ENCODE peak calls at places on chromosomes 11 and 22, in seven cellular contexts. N is fibroblast of lung; F is gastrocnemius medialis; V is aorta; L is body of pancreas; H is spleen; E is naive thymus-derived CD4-positive, alpha-beta T cell. J is an unnamed sample. For H3K4me1, the result is how much of the 10 kb centered on the place peaks cover.

GRCh38 chr22:36730176-36730858 is 26.8 kb upstream of the CACNG2 start:
- DNase-seq in N (no peak), F (no peak), V (no peak), L (no peak), H (no peak), E (no peak), J (no peak)

GRCh38 chr22:47558828-47559700 is 796.6 kb downstream of the TBC1D22A start:
- DNase-seq in N (no peak), F (no peak), V (no peak), L (no peak), H (no peak), E (no peak), J (no peak)

GRCh38 chr22:30614879-30615278 is 7.9 kb downstream of the TCN2 start:
- DNase-seq in N (no peak), F (no peak), V (no peak), L (no peak), H (no peak), E (no peak), J (no peak)

GRCh38 chr22:33666661-33667619 is 253.3 kb downstream of the LARGE1 start:
- DNase-seq in N (no peak), F (no peak), V (no peak), L (no peak), H (no peak), E (no peak), J (no peak)

GRCh38 chr22:35434061-35434750 is 34.3 kb downstream of the MCM5 start:
- DNase-seq in N (peak), F (no peak), V (no peak), L (no peak), H (no peak), E (no peak), J (no peak)

GRCh38 chr11:113174862-113175261 is 139.5 kb upstream of the TTC12 start:
- DNase-seq in N (no peak), F (no peak), V (no peak), L (no peak), H (no peak), E (no peak), J (no peak)

GRCh38 chr11:74493816-74494630 is 499 bp upstream of the LIPT2 start:
- DNase-seq in N (no peak), F (no peak), V (no peak), L (no peak), H (no peak), E (no peak), J (no peak)

GRCh38 chr11:32381149-32381548 is 54.2 kb downstream of the WT1 start:
- DNase-seq in N (no peak), F (no peak), V (no peak), L (no peak), H (no peak), E (no peak), J (no peak)

GRCh38 chr11:134478176-134478575 is 66.1 kb upstream of the B3GAT1 start:
- DNase-seq in N (no peak), F (no peak), V (no peak), L (no peak), H (no peak), E (no peak), J (no peak)

GRCh38 chr11:120090411-120090810 is 47.5 kb downstream of the TRIM29 start:
- DNase-seq in N (no peak), F (no peak), V (no peak), L (no peak), H (no peak), E (no peak), J (no peak)

GRCh38 chr22:44733426-44734106 is 18.8 kb upstream of the ARHGAP8 start:
- DNase-seq in N (no peak), F (no peak), V (no peak), L (no peak), H (no peak), E (no peak), J (no peak)

GRCh38 chr11:66467756-66468155 is 1.1 kb downstream of the PELI3 start:
- DNase-seq in N (no peak), F (no peak), V (peak), L (no peak), H (peak), E (no peak), J (no peak)

GRCh38 chr22:44454113-44454769 is 43.8 kb downstream of the RTL6 start:
- DNase-seq in N (no peak), F (no peak), V (no peak), L (peak), H (peak), E (no peak), J (no peak)

GRCh38 chr11:26227311-26227710 is 104.6 kb upstream of the ANO3 start:
- DNase-seq in N (peak), F (no peak), V (no peak), L (no peak), H (no peak), E (no peak), J (no peak)

GRCh38 chr22:27252282-27253049 is 549.1 kb downstream of the MN1 start:
- DNase-seq in N (peak), F (peak), V (no peak), L (no peak), H (no peak), E (no peak), J (no peak)

GRCh38 chr11:110518809-110519514 is 89.2 kb downstream of the FDX1 start:
- DNase-seq in N (peak), F (no peak), V (no peak), L (no peak), H (no peak), E (no peak), J (no peak)

GRCh38 chr11:30478923-30479322 is 107.2 kb downstream of the MPPED2 start:
- DNase-seq in N (no peak), F (no peak), V (peak), L (no peak), H (no peak), E (no peak), J (no peak)

GRCh38 chr11:121914508-121914907 is 201.5 kb downstream of the BLID start:
- DNase-seq in N (peak), F (no peak), V (no peak), L (no peak), H (no peak), E (no peak), J (no peak)

GRCh38 chr11:9232482-9232881 is 32.7 kb downstream of the DENND5A start:
- DNase-seq in N (no peak), F (no peak), V (no peak), L (no peak), H (no peak), E (no peak), J (no peak)

GRCh38 chr22:35900483-35901168 is 128.0 kb downstream of the RBFOX2 start:
- DNase-seq in N (peak), F (no peak), V (no peak), L (no peak), H (no peak), E (no peak), J (no peak)

GRCh38 chr22:31241936-31242335 is 29.8 kb downstream of the LIMK2 start:
- DNase-seq in N (peak), F (no peak), V (no peak), L (no peak), H (no peak), E (no peak), J (no peak)

GRCh38 chr22:28656156-28656555 is 23.5 kb downstream of the TTC28 start:
- DNase-seq in N (no peak), F (no peak), V (no peak), L (no peak), H (no peak), E (no peak), J (no peak)

GRCh38 chr11:106998644-106999043 is 19.6 kb downstream of the GUCY1A2 start:
- DNase-seq in N (no peak), F (no peak), V (no peak), L (no peak), H (no peak), E (no peak), J (no peak)

GRCh38 chr11:130198964-130199363 is 39.4 kb downstream of the ST14 start:
- DNase-seq in N (no peak), F (no peak), V (no peak), L (no peak), H (no peak), E (no peak), J (no peak)

GRCh38 chr22:25002241-25002985 is 49.9 kb downstream of the KIAA1671 start:
- DNase-seq in N (no peak), F (no peak), V (no peak), L (no peak), H (no peak), E (no peak), J (no peak)

GRCh38 chr11:12141283-12141682 is 30.9 kb downstream of the MICAL2 start:
- DNase-seq in N (no peak), F (no peak), V (no peak), L (no peak), H (no peak), E (no peak), J (no peak)

GRCh38 chr11:22138264-22138663 is 54.6 kb upstream of the ANO5 start:
- DNase-seq in N (no peak), F (no peak), V (no peak), L (no peak), H (no peak), E (no peak), J (no peak)

GRCh38 chr11:125224391-125225015 is 60.0 kb downstream of the PKNOX2 start:
- DNase-seq in N (peak), F (no peak), V (no peak), L (peak), H (no peak), E (no peak), J (no peak)

GRCh38 chr11:104061851-104062521 is 25.5 kb downstream of the DDI1 start:
- DNase-seq in N (no peak), F (no peak), V (no peak), L (no peak), H (no peak), E (no peak), J (no peak)

DNA sequence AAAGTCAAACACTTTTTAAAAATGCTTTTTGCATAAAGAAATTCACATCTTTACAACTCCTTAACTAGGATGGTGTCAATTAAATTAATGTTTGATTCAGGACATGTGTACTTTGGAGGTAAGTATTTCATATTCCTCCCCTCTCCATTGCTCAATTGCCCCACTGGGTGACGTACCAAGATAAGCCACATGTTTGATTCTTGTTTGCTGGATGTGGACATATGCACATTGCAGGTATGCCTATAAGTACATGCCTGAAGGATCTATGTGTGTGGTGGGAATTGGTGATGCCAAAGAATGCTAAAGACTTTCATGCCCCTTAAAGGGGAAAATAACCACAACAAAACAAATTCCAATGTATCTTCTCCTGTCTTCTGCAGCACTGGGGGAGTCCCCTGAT is 5.8 kb downstream of the CD44 start:
- DNase-seq in N (peak), F (no peak), V (no peak), L (no peak), H (no peak), E (no peak), J (no peak)
- H3K4me1 ChIP-seq in N (under half), F (under half), V (under half), L (half or more), H (half or more), E (half or more), J (half or more)

DNA sequence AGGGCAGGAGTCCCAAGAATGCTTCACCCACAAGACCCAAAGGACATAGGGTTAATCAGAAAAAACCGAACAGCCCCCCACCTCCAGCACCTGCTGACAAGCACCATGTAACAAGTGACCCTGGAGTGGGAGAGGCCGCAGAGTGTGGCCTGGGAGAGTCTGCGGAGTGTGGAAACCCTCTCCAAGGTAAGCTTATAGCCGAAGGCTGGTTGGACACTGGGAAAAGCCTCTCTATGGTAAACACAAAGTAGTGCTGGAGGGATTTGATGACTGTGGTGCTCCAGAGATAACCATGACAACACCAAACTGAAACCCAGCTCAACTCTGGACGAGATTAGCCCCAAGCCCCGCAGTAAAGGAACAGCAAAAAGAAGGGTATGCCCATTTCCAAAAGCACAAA is 19.2 kb downstream of the ASCL2 start:
- DNase-seq in N (no peak), F (no peak), V (no peak), L (no peak), H (peak), E (no peak), J (no peak)
- H3K4me3 ChIP-seq in N (no peak), F (no peak), V (no peak), L (no peak), H (no peak), E (no peak), J (no peak)

GRCh38 chr11:128521697-128522062 is 65.7 kb downstream of the ETS1 start:
- DNase-seq in N (peak), F (no peak), V (peak), L (peak), H (peak), E (no peak), J (no peak)
- H3K27ac ChIP-seq in N (peak), F (peak), V (peak), L (peak), H (peak), E (peak), J (peak)

GRCh38 chr11:76800466-76801200 is 17.5 kb downstream of the TSKU start:
- DNase-seq in N (no peak), F (no peak), V (no peak), L (peak), H (peak), E (no peak), J (no peak)

GRCh38 chr11:76797341-76798201 is 14.4 kb downstream of the TSKU start:
- DNase-seq in N (no peak), F (no peak), V (no peak), L (no peak), H (peak), E (no peak), J (no peak)

GRCh38 chr11:76799061-76799804 is 16.1 kb downstream of the TSKU start:
- DNase-seq in N (peak), F (peak), V (peak), L (peak), H (peak), E (peak), J (peak)

GRCh38 chr11:76798202-76798581 is 15.0 kb downstream of the TSKU start:
- DNase-seq in N (no peak), F (no peak), V (no peak), L (no peak), H (peak), E (no peak), J (no peak)

GRCh38 chr11:76798656-76799055 is 15.5 kb downstream of the TSKU start:
- DNase-seq in N (no peak), F (no peak), V (no peak), L (peak), H (peak), E (no peak), J (no peak)
- H3K4me1 ChIP-seq in N (under half), F (under half), V (under half), L (half or more), H (under half), E (under half), J (under half)

GRCh38 chr22:42434283-42434682 is 2.1 kb upstream of the NFAM1 start:
- DNase-seq in N (peak), F (no peak), V (no peak), L (no peak), H (no peak), E (no peak), J (no peak)
- H3K4me3 ChIP-seq in N (no peak), F (no peak), V (no peak), L (no peak), H (no peak), E (no peak), J (no peak)